ENCODE peak calls at places on chromosomes 6 and 20, in five cellular contexts. T, Y, S, O and P are unnamed samples. For H3K4me1 and H3K9me3, the result is how much of the 10 kb centered on the place peaks cover.

GRCh38 chr20:19828233-19828632 is 70.2 kb downstream of the RIN2 start:
- DNase-seq in O (no peak), S (no peak), T (peak), Y (peak), P (no peak)

GRCh38 chr6:149929422-149929821 is 6.5 kb upstream of the RAET1G start:
- DNase-seq in Y (no peak), T (no peak), O (no peak), S (no peak), P (no peak)

GRCh38 chr6:35495258-35496035 is 1.4 kb downstream of the TEAD3 start:
- DNase-seq in T (no peak), Y (peak), O (no peak), S (no peak), P (peak)

GRCh38 chr6:75326557-75327258 is 42.1 kb upstream of the TMEM30A start:
- DNase-seq in O (no peak), T (peak), S (no peak), Y (peak), P (no peak)

GRCh38 chr20:25739615-25740320 is 43.1 kb upstream of the ZNF337 start:
- DNase-seq in T (peak), O (no peak), S (no peak), Y (peak), P (no peak)

GRCh38 chr6:111757342-111757741 is 115.9 kb downstream of the FYN start:
- DNase-seq in Y (peak), T (peak), O (no peak), S (no peak), P (no peak)

GRCh38 chr20:1122388-1123315 is 4.2 kb downstream of the PSMF1 start:
- DNase-seq in T (peak), S (no peak), Y (peak), O (peak), P (no peak)

GRCh38 chr6:137202078-137202477 is 17.1 kb downstream of the IFNGR1 start:
- DNase-seq in O (no peak), T (no peak), Y (no peak), S (no peak), P (no peak)

GRCh38 chr6:48765352-48765961 is 654.5 kb upstream of the PTCHD4 start:
- DNase-seq in O (no peak), S (no peak), Y (peak), T (peak), P (no peak)

GRCh38 chr20:51037499-51038110 is 14.7 kb upstream of the KCNG1 start:
- DNase-seq in S (no peak), T (no peak), Y (no peak), O (no peak), P (no peak)

GRCh38 chr6:41061196-41061726 is 8.3 kb downstream of the APOBEC2 start:
- DNase-seq in S (no peak), O (no peak), T (no peak), Y (no peak), P (no peak)

GRCh38 chr6:99232003-99232402 is 117.5 kb downstream of the FAXC start:
- DNase-seq in T (no peak), Y (no peak), S (no peak), O (no peak), P (no peak)

GRCh38 chr6:11804135-11804534 is 25.5 kb upstream of the ADTRP start:
- DNase-seq in S (no peak), T (peak), Y (peak), O (no peak), P (no peak)

GRCh38 chr6:84764332-84765049 is at the start of gene TBX18:
- DNase-seq in S (peak), O (peak), T (peak), Y (peak), P (peak)

DNA sequence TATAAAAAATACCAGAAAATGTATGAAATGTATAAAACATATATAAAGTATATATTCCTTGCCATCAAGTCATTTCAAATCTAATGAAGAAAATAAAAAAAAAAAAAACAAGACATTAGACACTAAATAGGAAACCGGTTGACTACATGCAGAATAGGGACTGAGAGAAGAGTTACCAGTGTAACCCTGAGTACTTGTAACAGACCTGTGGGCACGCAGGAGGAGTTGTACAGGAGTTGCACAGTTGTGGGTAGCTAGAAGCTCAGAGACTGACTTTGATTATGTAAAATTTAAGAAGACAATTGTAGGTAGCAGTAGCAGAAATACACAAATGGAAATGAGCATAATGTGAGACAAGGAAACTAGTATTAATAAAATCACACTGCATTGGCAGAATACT is 112.4 kb upstream of the DST start:
- DNase-seq in O (no peak), Y (no peak), S (no peak), T (no peak), P (no peak)
- H3K4me1 ChIP-seq in O (half or more), Y (under half), S (under half), T (under half), P (under half)

GRCh38 chr20:48011025-48011424 is 225.7 kb upstream of the SULF2 start:
- DNase-seq in O (no peak), Y (no peak), S (no peak), T (no peak), P (no peak)
- H3K9me3 ChIP-seq in O (under half), Y (under half), S (under half), T (under half), P (under half)

DNA sequence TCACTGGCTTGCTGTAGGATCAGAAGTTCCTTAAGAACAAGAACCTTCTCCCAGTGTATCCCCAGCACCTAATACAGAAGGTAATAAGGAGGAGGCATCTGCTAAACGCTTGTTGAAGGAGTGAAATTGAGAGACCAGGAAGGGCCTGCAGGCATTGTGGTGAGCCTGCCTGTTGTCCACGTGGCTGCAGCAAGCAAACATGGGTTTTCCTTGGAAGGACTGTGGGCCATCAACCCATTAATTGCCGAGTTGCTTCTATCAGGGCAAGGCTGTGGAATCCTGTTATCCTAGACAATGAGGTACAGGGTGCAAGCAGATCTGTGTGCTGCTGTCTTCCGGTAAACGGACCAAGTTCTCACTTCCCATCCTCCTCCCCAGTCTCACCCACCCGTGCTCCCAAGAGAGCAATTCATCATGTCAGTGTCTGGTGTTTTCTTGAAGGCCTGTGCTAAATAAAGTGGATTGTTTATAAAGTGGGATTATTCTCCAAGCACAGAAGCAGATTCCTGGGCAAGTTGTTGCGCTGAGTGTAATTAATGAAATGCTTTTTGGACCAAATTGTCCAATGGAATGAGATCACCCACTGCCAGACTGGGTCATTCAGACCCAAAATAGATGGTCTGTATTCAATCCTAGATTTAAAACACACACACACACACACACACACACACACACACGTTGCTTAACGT is 164.6 kb upstream of the CDYL start:
- DNase-seq in O (no peak), S (no peak), T (no peak), Y (no peak), P (no peak)
- H3K27ac ChIP-seq in O (no peak), S (no peak), T (no peak), Y (no peak), P (no peak)

DNA sequence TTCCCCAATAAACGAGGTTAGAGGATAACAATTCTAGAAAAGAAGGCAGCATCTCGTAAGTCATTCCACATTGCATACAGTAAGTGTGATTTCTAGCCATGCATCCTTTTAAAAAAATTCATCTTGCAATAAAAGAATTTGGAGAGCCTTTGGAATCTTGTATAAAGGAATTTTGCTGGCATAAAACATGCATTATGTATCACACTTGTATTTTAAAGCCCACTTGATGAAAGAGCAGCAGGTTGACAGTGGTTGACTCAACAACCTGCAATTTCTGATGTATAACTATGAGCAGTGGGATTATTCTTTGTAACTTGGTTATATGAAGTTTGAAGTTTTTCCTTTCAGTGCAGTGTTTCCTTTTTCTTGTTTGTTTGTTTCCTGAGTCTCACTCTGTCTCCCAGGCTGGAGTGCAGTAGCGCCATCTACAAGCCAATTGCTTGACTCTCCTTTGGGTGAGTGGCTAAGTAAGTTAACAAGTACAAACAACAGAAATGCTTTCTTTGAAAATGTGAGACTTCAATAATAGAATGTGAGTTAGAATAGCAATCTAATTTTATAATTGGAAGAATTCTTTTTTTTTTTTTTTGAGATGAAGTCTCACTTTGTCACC is 39.9 kb downstream of the JARID2 start:
- DNase-seq in Y (peak), T (no peak), S (no peak), O (no peak), P (no peak)
- H3K4me1 ChIP-seq in Y (under half), T (under half), S (under half), O (half or more), P (under half)